ENCODE peak calls at places on chromosomes 3 and 15, in ten cellular contexts. I is SJSA1, L is stomach, G is cardiac muscle cell, R is NT2/D1, F is A549, O is HCT116, M is Caco-2, V is breast epithelium, P is right cardiac atrium. T is an unnamed sample.
A peak's percentile ranks its signal among the peaks of the same experiment; 100 is the strongest.

GRCh38 chr3:155549087-155549486 is 195.8 kb downstream of the PLCH1 start:
- DNase-seq in I (peak; percentile 37), L (no peak), G (no peak), R (no peak), F (no peak), O (no peak), M (no peak), V (no peak), P (no peak), T (no peak)

GRCh38 chr3:134685881-134686802 is 35.3 kb upstream of the KY start:
- DNase-seq in I (no peak), L (no peak), G (peak; percentile 71), R (no peak), F (no peak), O (no peak), M (no peak), V (no peak), P (no peak), T (no peak)

GRCh38 chr15:33737687-33738606 is 230.3 kb upstream of the CHRM5 start:
- DNase-seq in I (peak; percentile 30), L (peak; percentile 34), G (peak; percentile 39), R (peak; percentile 9), F (peak; percentile 80), O (peak; percentile 16), M (no peak), V (no peak), P (no peak), T (no peak)

GRCh38 chr3:123005291-123005690 is 22.3 kb downstream of the SEMA5B start:
- DNase-seq in I (no peak), L (no peak), G (no peak), R (no peak), F (no peak), O (no peak), M (no peak), V (no peak), P (no peak), T (no peak)

GRCh38 chr3:111151438-111151837 is 79.8 kb downstream of the NECTIN3 start:
- DNase-seq in I (no peak), L (no peak), G (peak; percentile 39), R (peak; percentile 39), F (no peak), O (peak; percentile 57), M (no peak), V (no peak), P (no peak), T (no peak)

GRCh38 chr15:62163847-62164499 is 1.1 kb downstream of the C2CD4B start:
- DNase-seq in I (peak; percentile 5), L (peak; percentile 37), G (no peak), R (no peak), F (no peak), O (no peak), M (no peak), V (no peak), P (peak; percentile 61), T (no peak)

GRCh38 chr15:99251436-99251821 is at the start of gene LRRC28:
- DNase-seq in I (peak; percentile 76), L (no peak), G (no peak), R (no peak), F (no peak), O (no peak), M (no peak), V (no peak), P (no peak), T (no peak)

GRCh38 chr15:70376031-70376928 is 278.6 kb upstream of the TLE3 start:
- DNase-seq in I (no peak), L (peak; percentile 14), G (peak; percentile 6), R (no peak), F (no peak), O (no peak), M (no peak), V (no peak), P (no peak), T (no peak)

GRCh38 chr15:61654918-61655317 is 405.3 kb downstream of the VPS13C start:
- DNase-seq in I (no peak), L (no peak), G (no peak), R (no peak), F (no peak), O (no peak), M (no peak), V (no peak), P (peak; percentile 78), T (no peak)

GRCh38 chr3:134864644-134865043 is 69.6 kb downstream of the EPHB1 start:
- DNase-seq in I (no peak), L (no peak), G (peak; percentile 28), R (no peak), F (no peak), O (no peak), M (no peak), V (no peak), P (peak; percentile 63), T (peak; percentile 59)

GRCh38 chr3:115062412-115062956 is 84.6 kb downstream of the ZBTB20 start:
- DNase-seq in I (peak; percentile 76), L (no peak), G (peak; percentile 46), R (no peak), F (no peak), O (no peak), M (no peak), V (no peak), P (no peak), T (no peak)

GRCh38 chr15:34804776-34805175 is 9.4 kb upstream of the ACTC1 start:
- DNase-seq in I (no peak), L (no peak), G (no peak), R (no peak), F (no peak), O (no peak), M (no peak), V (no peak), P (no peak), T (no peak)

GRCh38 chr3:61802772-61803171 is 241.4 kb downstream of the PTPRG start:
- DNase-seq in I (no peak), L (no peak), G (no peak), R (no peak), F (no peak), O (no peak), M (no peak), V (no peak), P (no peak), T (no peak)

GRCh38 chr3:152056073-152056472 is 182.6 kb downstream of the SUCNR1 start:
- DNase-seq in I (no peak), L (no peak), G (no peak), R (no peak), F (no peak), O (no peak), M (no peak), V (no peak), P (no peak), T (no peak)

GRCh38 chr3:30428251-30428650 is 178.2 kb upstream of the TGFBR2 start:
- DNase-seq in I (peak; percentile 23), L (no peak), G (peak; percentile 44), R (no peak), F (no peak), O (no peak), M (no peak), V (no peak), P (no peak), T (no peak)

GRCh38 chr15:77414781-77415442 is 5.0 kb downstream of the PEAK1 start:
- DNase-seq in I (no peak), L (no peak), G (no peak), R (no peak), F (no peak), O (no peak), M (no peak), V (no peak), P (no peak), T (no peak)

GRCh38 chr3:134846943-134847342 is 51.9 kb downstream of the EPHB1 start:
- DNase-seq in I (peak; percentile 22), L (no peak), G (peak; percentile 55), R (peak; percentile 16), F (peak; percentile 3), O (peak; percentile 51), M (peak; percentile 63), V (no peak), P (no peak), T (no peak)

GRCh38 chr3:133838296-133838789 is 32.7 kb downstream of the SRPRB start:
- DNase-seq in I (no peak), L (no peak), G (no peak), R (no peak), F (no peak), O (no peak), M (peak; percentile 12), V (no peak), P (no peak), T (no peak)

DNA sequence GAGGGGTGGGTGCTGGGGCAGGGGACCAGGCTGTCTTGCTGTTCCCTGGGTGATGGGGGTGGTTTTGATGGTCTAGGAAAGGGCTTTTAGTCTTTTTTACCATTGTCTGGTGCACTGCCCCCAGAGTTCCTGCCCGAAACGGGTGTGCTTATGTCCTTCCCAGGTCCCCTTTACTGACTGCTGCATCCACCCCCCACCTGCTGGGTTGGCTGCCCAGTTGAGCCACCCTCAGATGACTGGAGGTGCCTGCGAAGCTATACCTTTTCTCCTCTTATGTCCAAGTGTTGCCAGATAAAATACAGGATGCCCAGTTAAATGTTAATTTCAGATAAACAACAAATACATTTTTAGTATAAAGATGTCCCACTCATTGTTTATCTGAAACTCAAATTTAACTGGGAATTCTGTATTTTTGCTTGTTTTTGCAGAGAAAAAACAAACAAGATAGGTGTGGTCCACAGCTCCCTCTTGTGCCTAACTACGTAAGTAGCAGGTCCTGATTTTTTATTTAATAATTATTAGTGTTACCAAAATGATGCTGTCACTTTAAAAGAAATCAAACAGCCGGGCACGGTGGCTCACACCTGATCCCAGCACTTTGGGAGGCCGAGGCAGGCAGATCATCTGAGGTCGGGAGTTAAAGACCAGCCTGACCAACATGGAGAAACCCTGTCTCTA is 6.1 kb upstream of the RPP14 start:
- DNase-seq in I (peak; percentile 20), L (no peak), G (peak; percentile 79), R (no peak), F (no peak), O (no peak), M (no peak), V (no peak), P (no peak), T (no peak)
- H3K4me3 ChIP-seq in I (no peak overlapping the region), L (no peak overlapping the region), G (no peak overlapping the region), R (no peak overlapping the region), F (no peak overlapping the region), O (no peak overlapping the region), M (no peak overlapping the region), V (no peak overlapping the region), P (no peak overlapping the region), T (no peak overlapping the region)

GRCh38 chr3:65951836-65952505 is 86.7 kb downstream of the MAGI1 start:
- DNase-seq in I (no peak), L (no peak), G (no peak), R (no peak), F (no peak), O (peak; percentile 73), M (no peak), V (no peak), P (no peak), T (no peak)
- H3K4me1 ChIP-seq in I (peaks cover 65% of the 10 kb centered on the region), L (peaks cover 58% of the 10 kb centered on the region), G (peaks cover 34% of the 10 kb centered on the region), R (peaks cover 6% of the 10 kb centered on the region), F (peaks cover 42% of the 10 kb centered on the region), O (peaks cover 94% of the 10 kb centered on the region), M (peaks cover 79% of the 10 kb centered on the region), V (no peaks in the 10 kb centered on the region), P (peaks cover 7% of the 10 kb centered on the region), T (peaks cover 16% of the 10 kb centered on the region)

GRCh38 chr3:191959876-191960418 is 499.0 kb downstream of the PYDC2 start:
- DNase-seq in I (no peak), L (no peak), G (no peak), R (no peak), F (no peak), O (no peak), M (no peak), V (no peak), P (no peak), T (no peak)
- H3K4me3 ChIP-seq in I (no peak overlapping the region), L (no peak overlapping the region), G (no peak overlapping the region), R (no peak overlapping the region), F (no peak overlapping the region), O (no peak overlapping the region), M (no peak overlapping the region), V (no peak overlapping the region), P (no peak overlapping the region), T (no peak overlapping the region)

GRCh38 chr3:5191555-5192304 is 4.2 kb downstream of the EDEM1 start:
- DNase-seq in I (no peak), L (no peak), G (no peak), R (no peak), F (no peak), O (no peak), M (no peak), V (no peak), P (no peak), T (no peak)
- H3K4me1 ChIP-seq in I (peaks cover 21% of the 10 kb centered on the region), L (peaks cover 80% of the 10 kb centered on the region), G (peaks cover 10% of the 10 kb centered on the region), R (no peaks in the 10 kb centered on the region), F (peaks cover 56% of the 10 kb centered on the region), O (peaks cover 43% of the 10 kb centered on the region), M (peaks cover 32% of the 10 kb centered on the region), V (peaks cover 4% of the 10 kb centered on the region), P (peaks cover 7% of the 10 kb centered on the region), T (peaks cover 6% of the 10 kb centered on the region)